ENCODE peak calls at places on chromosomes 11 and 22, in four cellular contexts. Z, X, S and Y are unnamed samples.

GRCh38 chr11:7262672-7263071 is 11.0 kb downstream of the SYT9 start:
- DNase-seq in Z (no peak), X (no peak), S (no peak), Y (no peak)

GRCh38 chr22:25008666-25009065 is 56.1 kb downstream of the KIAA1671 start:
- DNase-seq in Z (no peak), X (no peak), S (peak), Y (no peak)

GRCh38 chr11:59154585-59154984 is 11.9 kb downstream of the FAM111A start:
- DNase-seq in Z (no peak), X (peak), S (no peak), Y (no peak)

GRCh38 chr11:978073-978720 is 52.5 kb downstream of the AP2A2 start:
- DNase-seq in Z (no peak), X (no peak), S (no peak), Y (no peak)

GRCh38 chr22:43273902-43274484 is 69.2 kb downstream of the SCUBE1 start:
- DNase-seq in Z (peak), X (peak), S (peak), Y (peak)

GRCh38 chr11:127859941-127860354 is 727.4 kb downstream of the ETS1 start:
- DNase-seq in Z (no peak), X (no peak), S (no peak), Y (no peak)

GRCh38 chr11:12156301-12157140 is 46.1 kb downstream of the MICAL2 start:
- DNase-seq in Z (no peak), X (peak), S (no peak), Y (no peak)

GRCh38 chr22:18023509-18024275 is 669 bp downstream of the MICAL3 start:
- DNase-seq in Z (peak), X (peak), S (no peak), Y (no peak)

GRCh38 chr22:21727159-21727558 is 8.4 kb downstream of the YPEL1 start:
- DNase-seq in Z (no peak), X (no peak), S (no peak), Y (no peak)

GRCh38 chr11:77201991-77202841 is 74.2 kb downstream of the MYO7A start:
- DNase-seq in Z (no peak), X (no peak), S (no peak), Y (no peak)

GRCh38 chr11:82818399-82819043 is 81.7 kb downstream of the PRCP start:
- DNase-seq in Z (no peak), X (no peak), S (no peak), Y (no peak)

GRCh38 chr11:86395061-86395551 is 20.4 kb downstream of the CCDC81 start:
- DNase-seq in Z (no peak), X (peak), S (no peak), Y (no peak)

GRCh38 chr22:44256860-44257560 is 55.7 kb downstream of the SHISAL1 start:
- DNase-seq in Z (no peak), X (no peak), S (no peak), Y (no peak)

GRCh38 chr22:45271667-45272188 is 13.0 kb upstream of the UPK3A start:
- DNase-seq in Z (no peak), X (no peak), S (no peak), Y (no peak)

GRCh38 chr22:49779226-49779625 is 48.4 kb downstream of the BRD1 start:
- DNase-seq in Z (no peak), X (no peak), S (no peak), Y (no peak)

GRCh38 chr11:58549644-58550043 is 26.0 kb downstream of the LPXN start:
- DNase-seq in Z (no peak), X (no peak), S (no peak), Y (no peak)

GRCh38 chr11:65945941-65946558 is 770 bp downstream of the TSGA10IP start:
- DNase-seq in Z (no peak), X (no peak), S (no peak), Y (no peak)

GRCh38 chr11:72278911-72279310 is 34.9 kb upstream of the PHOX2A start:
- DNase-seq in Z (no peak), X (no peak), S (no peak), Y (no peak)

GRCh38 chr11:79039122-79039521 is 401.7 kb downstream of the TENM4 start:
- DNase-seq in Z (no peak), X (no peak), S (no peak), Y (no peak)
- TF ChIP-seq SPI1 in Z (no peak), X (no peak), S (no peak), Y (no peak)

GRCh38 chr11:17552041-17552355 is 4.9 kb downstream of the OTOG start:
- DNase-seq in Z (no peak), X (no peak), S (no peak), Y (no peak)

GRCh38 chr11:17552392-17553248 is 5.6 kb downstream of the OTOG start:
- DNase-seq in Z (no peak), X (no peak), S (no peak), Y (no peak)

GRCh38 chr11:17551347-17552040 is 4.4 kb downstream of the OTOG start:
- DNase-seq in Z (no peak), X (no peak), S (no peak), Y (no peak)

GRCh38 chr11:17554487-17554886 is 7.4 kb downstream of the OTOG start:
- DNase-seq in Z (no peak), X (no peak), S (no peak), Y (no peak)

DNA sequence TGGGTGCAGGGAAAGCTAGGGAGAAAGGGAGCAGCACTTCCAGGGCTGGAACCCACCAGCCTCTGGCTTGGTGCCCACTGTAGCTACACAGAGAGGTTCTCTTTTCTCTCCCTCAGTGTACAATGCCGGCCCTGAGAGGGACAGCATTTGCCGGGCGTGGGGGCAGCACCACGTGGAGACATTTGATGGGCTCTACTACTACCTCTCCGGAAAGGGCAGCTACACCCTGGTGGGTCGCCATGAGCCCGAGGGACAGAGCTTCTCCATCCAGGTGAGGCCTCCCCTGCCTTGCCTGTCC is 6.1 kb downstream of the OTOG start:
- DNase-seq in Z (no peak), X (no peak), S (no peak), Y (no peak)
- TF ChIP-seq SPI1 in Z (no peak), X (no peak), S (no peak), Y (no peak)

GRCh38 chr11:61685611-61685955 is 5.4 kb downstream of the DAGLA start:
- DNase-seq in Z (no peak), X (no peak), S (no peak), Y (no peak)
- TF ChIP-seq SPI1 in Z (no peak), X (no peak), S (no peak), Y (no peak)

GRCh38 chr11:60349990-60350389 is 22.9 kb downstream of the MS4A6E start:
- DNase-seq in Z (no peak), X (no peak), S (no peak), Y (no peak)

GRCh38 chr11:60344146-60344545 is 17.1 kb downstream of the MS4A6E start:
- DNase-seq in Z (no peak), X (no peak), S (no peak), Y (no peak)

GRCh38 chr11:60347084-60347797 is 20.2 kb downstream of the MS4A6E start:
- DNase-seq in Z (no peak), X (no peak), S (no peak), Y (no peak)

GRCh38 chr11:60345489-60345888 is 18.4 kb downstream of the MS4A6E start:
- DNase-seq in Z (no peak), X (peak), S (no peak), Y (peak)

DNA sequence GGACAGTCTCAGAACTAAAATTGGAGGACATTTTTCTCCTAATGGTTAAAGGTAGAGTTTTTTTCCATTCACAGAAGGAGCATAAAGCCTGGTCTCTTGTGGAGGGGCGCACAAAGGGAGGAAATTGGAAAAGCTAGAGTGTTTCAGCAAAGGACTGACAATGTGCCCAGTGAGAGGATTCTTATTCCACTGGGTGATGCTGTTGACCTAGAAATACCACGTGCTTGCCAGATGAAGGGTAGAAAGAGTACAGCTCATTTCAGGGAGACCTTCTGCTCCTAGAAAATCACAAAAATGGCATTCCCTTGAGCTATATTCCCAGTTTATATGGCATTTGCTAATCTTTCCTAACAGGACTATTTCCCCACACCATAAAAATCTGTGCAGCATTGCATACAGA is 21.1 kb downstream of the MS4A6E start:
- DNase-seq in Z (no peak), X (no peak), S (no peak), Y (no peak)
- TF ChIP-seq SPI1 in Z (no peak), X (no peak), S (no peak), Y (no peak)